ENCODE peak calls at places on chromosomes 2 and 18, in six cellular contexts. R is sigmoid colon, U is IMR-90, T is fibroblast of lung, C is brain microvascular endothelial cell, M is lower lobe of right lung. V is an unnamed sample.

GRCh38 chr2:176658708-176659107 is 389.5 kb downstream of the MTX2 start:
- DNase-seq in C (no peak), M (no peak), R (no peak), T (no peak), U (no peak), V (no peak)

GRCh38 chr2:234026111-234026510 is 24.4 kb upstream of the SPP2 start:
- DNase-seq in U (peak; percentile 13), M (no peak), C (peak; percentile 29), R (no peak), T (peak; percentile 35), V (no peak)

GRCh38 chr18:62963522-62963921 is 248.2 kb downstream of the PHLPP1 start:
- DNase-seq in T (no peak), C (no peak), U (peak; percentile 4), M (no peak), R (no peak), V (no peak)

GRCh38 chr2:14967739-14968138 is 335.2 kb downstream of the LRATD1 start:
- DNase-seq in U (no peak), R (no peak), T (no peak), M (no peak), C (no peak), V (no peak)

GRCh38 chr2:104866883-104867350 is 13.0 kb downstream of the POU3F3 start:
- DNase-seq in U (no peak), R (no peak), M (no peak), T (no peak), C (no peak), V (no peak)

GRCh38 chr2:240930631-240931318 is 24.6 kb downstream of the CROCC2 start:
- DNase-seq in T (no peak), C (no peak), R (peak; percentile 46), U (no peak), M (peak; percentile 40), V (no peak)

GRCh38 chr2:234252766-234253165 is 202.3 kb downstream of the SPP2 start:
- DNase-seq in T (no peak), C (no peak), M (no peak), U (no peak), R (no peak), V (no peak)

GRCh38 chr2:73037947-73038585 is 33.4 kb downstream of the SFXN5 start:
- DNase-seq in R (no peak), C (no peak), T (no peak), M (no peak), U (no peak), V (no peak)

GRCh38 chr2:190697421-190697820 is 48.5 kb downstream of the NAB1 start:
- DNase-seq in U (no peak), R (no peak), M (no peak), T (no peak), C (no peak), V (no peak)

GRCh38 chr2:231394201-231395141 is 1.0 kb upstream of the B3GNT7 start:
- DNase-seq in T (no peak), M (no peak), U (no peak), C (no peak), R (no peak), V (peak; percentile 77)
- H3K4me3 ChIP-seq in T (no peak overlapping the region), M (peak overlapping the region; percentile 66), U (no peak overlapping the region), C (no peak overlapping the region), R (peak overlapping the region; percentile 54), V (peak overlapping the region; percentile 67)

GRCh38 chr18:56869189-56869777 is 218.1 kb downstream of the WDR7 start:
- DNase-seq in U (peak; percentile 73), C (peak; percentile 32), R (no peak), T (peak; percentile 79), M (no peak), V (no peak)
- TF ChIP-seq CTCF in U (peak; percentile 71), C (peak; percentile 63), R (peak; percentile 31), T (peak; percentile 88), M (peak; percentile 55), V (peak; percentile 69)

GRCh38 chr2:204339212-204339715 is 206.0 kb upstream of the PARD3B start:
- DNase-seq in T (no peak), C (no peak), R (no peak), M (no peak), U (no peak), V (no peak)

GRCh38 chr2:204341887-204342276 is 203.4 kb upstream of the PARD3B start:
- DNase-seq in C (no peak), T (no peak), U (no peak), R (no peak), M (no peak), V (no peak)

GRCh38 chr2:204340511-204340910 is 204.8 kb upstream of the PARD3B start:
- DNase-seq in U (no peak), M (no peak), T (peak; percentile 18), C (no peak), R (no peak), V (no peak)

GRCh38 chr2:204344119-204344518 is 201.2 kb upstream of the PARD3B start:
- DNase-seq in U (no peak), C (no peak), R (no peak), T (no peak), M (no peak), V (no peak)

DNA sequence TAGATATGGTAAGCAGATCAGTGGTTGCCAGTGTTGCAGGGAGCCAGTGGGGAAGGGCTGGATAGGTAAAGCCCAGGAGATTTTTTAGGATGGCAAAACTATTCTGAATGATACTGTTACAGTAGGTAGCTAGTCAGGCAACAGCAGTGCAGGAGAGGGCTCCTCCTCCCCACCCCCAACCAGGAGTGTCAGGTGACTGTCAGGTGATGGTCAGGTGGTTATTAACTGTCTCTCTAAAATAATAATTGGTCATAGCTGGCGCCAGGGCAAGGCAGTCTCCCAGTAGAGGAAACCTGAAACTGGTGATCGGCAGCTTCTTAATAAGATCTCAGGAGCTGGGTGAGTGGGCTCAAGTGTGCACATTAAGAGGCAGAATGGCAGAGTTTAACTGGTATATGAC is 201.6 kb upstream of the PARD3B start:
- DNase-seq in M (no peak), R (no peak), U (no peak), T (no peak), C (no peak), V (no peak)
- H3K4me3 ChIP-seq in M (no peak overlapping the region), R (no peak overlapping the region), U (no peak overlapping the region), T (no peak overlapping the region), C (no peak overlapping the region), V (no peak overlapping the region)

GRCh38 chr18:34321075-34321474 is 96.4 kb upstream of the NOL4 start:
- DNase-seq in R (no peak), M (no peak), C (no peak), T (no peak), U (no peak), V (peak; percentile 42)

GRCh38 chr18:34320267-34320666 is 95.6 kb upstream of the NOL4 start:
- DNase-seq in U (no peak), R (no peak), T (no peak), M (no peak), C (no peak), V (no peak)

DNA sequence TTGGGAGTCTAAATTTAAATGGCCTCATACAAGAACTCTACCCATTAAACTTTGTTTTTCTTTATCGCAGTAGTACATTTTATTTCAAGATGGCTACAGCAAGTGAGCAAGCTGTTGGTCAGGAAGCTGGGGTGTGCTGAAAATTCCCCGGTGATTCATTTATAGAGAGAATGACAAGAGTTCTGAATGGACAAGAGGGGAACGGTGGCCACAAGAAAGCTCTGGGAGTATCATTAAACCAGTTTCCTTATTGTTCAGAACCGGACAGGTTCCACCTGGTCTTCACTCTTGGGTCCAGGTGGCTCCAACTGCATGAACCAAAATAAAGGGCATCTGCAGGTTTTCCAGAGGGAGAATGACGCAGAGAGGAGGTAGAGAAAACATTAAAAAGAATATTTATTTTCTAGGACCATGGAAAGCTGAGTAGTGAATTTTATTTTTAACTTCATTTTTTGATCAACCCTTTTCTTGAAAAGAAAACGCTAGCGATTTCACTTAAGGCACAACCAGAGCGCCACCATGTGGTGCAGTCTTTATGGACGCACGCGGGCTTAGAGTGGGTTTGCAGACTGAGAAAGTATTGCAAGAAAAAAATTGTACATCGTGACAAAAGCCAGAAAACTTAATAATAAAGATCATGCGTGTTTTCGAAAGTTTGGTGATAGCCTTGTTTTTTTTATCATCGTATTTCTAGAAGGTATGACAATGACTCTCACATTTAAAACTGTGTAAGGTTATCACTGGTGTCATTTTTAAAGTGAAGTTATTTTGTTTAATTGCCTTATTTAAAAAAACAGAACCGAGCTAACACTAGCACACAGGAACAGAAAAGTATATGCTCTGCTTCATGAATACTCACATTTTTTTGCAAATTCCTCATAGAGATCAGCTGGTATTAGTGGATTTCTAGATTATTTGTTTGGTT is 97.9 kb upstream of the NOL4 start:
- DNase-seq in C (peak; percentile 68), R (no peak), M (peak; percentile 52), U (peak; percentile 57), T (peak; percentile 85), V (peak; percentile 65)
- TF ChIP-seq CTCF in C (peak; percentile 93), R (peak; percentile 32), M (peak; percentile 54), U (peak; percentile 66), T (peak; percentile 87), V (peak; percentile 68)

GRCh38 chr2:134344954-134345697 is 91.3 kb downstream of the MGAT5 start:
- DNase-seq in R (no peak), T (no peak), U (no peak), M (no peak), C (no peak), V (no peak)

GRCh38 chr2:134351899-134352298 is 98.0 kb downstream of the MGAT5 start:
- DNase-seq in U (no peak), R (no peak), C (no peak), T (no peak), M (no peak), V (no peak)

GRCh38 chr2:134348239-134348638 is 94.4 kb downstream of the MGAT5 start:
- DNase-seq in C (peak; percentile 77), T (no peak), R (no peak), M (no peak), U (peak; percentile 57), V (no peak)

GRCh38 chr2:134352844-134353243 is 99.0 kb downstream of the MGAT5 start:
- DNase-seq in M (no peak), C (no peak), T (no peak), U (no peak), R (no peak), V (no peak)

DNA sequence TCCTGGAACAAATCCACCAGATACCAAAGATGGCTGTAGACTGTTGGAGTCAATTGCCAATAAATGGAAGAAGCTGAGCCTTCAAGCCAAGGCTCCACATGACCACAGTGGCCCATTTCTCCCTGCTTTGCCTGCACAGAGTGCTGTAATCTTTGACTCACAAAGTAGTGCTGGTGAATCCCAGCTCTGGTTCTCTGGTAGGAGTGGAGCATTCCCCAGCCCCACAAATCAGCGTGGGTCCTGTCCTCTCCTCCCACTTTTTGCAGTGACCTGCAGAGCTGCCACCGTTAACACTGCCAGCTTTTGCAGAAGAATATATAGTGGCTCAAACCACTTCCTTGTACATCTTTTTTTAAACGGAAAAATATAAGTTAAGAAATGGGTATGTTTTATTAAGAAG is 93.9 kb downstream of the MGAT5 start:
- DNase-seq in C (peak; percentile 37), M (no peak), R (no peak), T (no peak), U (peak; percentile 29), V (no peak)
- H3K4me3 ChIP-seq in C (no peak overlapping the region), M (no peak overlapping the region), R (no peak overlapping the region), T (no peak overlapping the region), U (no peak overlapping the region), V (no peak overlapping the region)